ENCODE peak calls at places on chromosomes 4 and X, in nine cellular contexts. N is hepatocyte, J is Karpas-422, G is fibroblast of lung, X is K562, M is IMR-90, L is endothelial cell of umbilical vein, Z is neural progenitor cell, K is GM12878. F is an unnamed sample.

GRCh38 chr4:81635747-81636146 is 164.0 kb upstream of the RASGEF1B start:
- DNase-seq in J (peak; percentile 75), K (peak; percentile 31), L (no peak), Z (no peak), G (no peak), M (no peak), X (no peak), N (peak; percentile 38), F (no peak)

GRCh38 chrX:139803224-139803623 is 95.3 kb upstream of the MCF2 start:
- DNase-seq in K (no peak), Z (no peak), N (no peak), X (no peak), L (no peak), M (no peak), G (no peak), J (no peak), F (no peak)

GRCh38 chr4:39495446-39496208 is 31.6 kb downstream of the UGDH start:
- DNase-seq in K (no peak), J (no peak), G (peak; percentile 23), Z (no peak), X (no peak), L (no peak), N (no peak), M (peak; percentile 10), F (peak; percentile 69)

GRCh38 chrX:40683245-40683644 is 35.9 kb upstream of the CXorf38 start:
- DNase-seq in G (peak; percentile 6), X (no peak), Z (no peak), J (no peak), M (no peak), K (no peak), L (no peak), N (no peak), F (no peak)

GRCh38 chr4:144757969-144758368 is 112.0 kb downstream of the HHIP start:
- DNase-seq in X (no peak), Z (no peak), M (peak; percentile 16), G (no peak), J (no peak), N (no peak), K (no peak), L (no peak), F (peak; percentile 35)

GRCh38 chr4:174236359-174236758 is 47.1 kb downstream of the FBXO8 start:
- DNase-seq in Z (no peak), X (no peak), J (no peak), K (no peak), G (no peak), N (no peak), L (no peak), M (no peak), F (no peak)

GRCh38 chrX:103338663-103339062 is 8.6 kb downstream of the TCEAL7 start:
- DNase-seq in K (no peak), Z (no peak), J (no peak), G (no peak), X (no peak), N (no peak), M (no peak), L (no peak), F (no peak)

GRCh38 chr4:86847576-86847975 is 1.6 kb downstream of the SLC10A6 start:
- DNase-seq in K (no peak), Z (no peak), J (no peak), M (no peak), G (no peak), X (no peak), N (no peak), L (no peak), F (no peak)

GRCh38 chr4:81724925-81725329 is 253.2 kb upstream of the RASGEF1B start:
- DNase-seq in J (no peak), G (no peak), M (no peak), Z (peak; percentile 15), L (no peak), N (peak; percentile 84), K (peak; percentile 3), X (peak; percentile 23), F (peak; percentile 57)

GRCh38 chr4:128787509-128788311 is 21.8 kb upstream of the JADE1 start:
- DNase-seq in Z (no peak), J (no peak), N (no peak), K (no peak), M (peak; percentile 74), X (peak; percentile 32), G (peak; percentile 50), L (no peak), F (no peak)

GRCh38 chr4:21811576-21811975 is 137.0 kb downstream of the KCNIP4 start:
- DNase-seq in L (peak; percentile 22), Z (no peak), M (no peak), N (no peak), K (no peak), J (no peak), G (peak; percentile 70), X (no peak), F (no peak)

GRCh38 chr4:147725673-147726072 is 6.2 kb upstream of the ARHGAP10 start:
- DNase-seq in Z (no peak), J (no peak), X (no peak), L (no peak), K (no peak), N (no peak), G (peak; percentile 29), M (peak; percentile 75), F (peak; percentile 64)

GRCh38 chrX:140672840-140673731 is 36.5 kb upstream of the LINC00632 start:
- DNase-seq in L (no peak), G (no peak), N (peak; percentile 26), Z (no peak), K (no peak), J (no peak), M (no peak), X (no peak), F (no peak)

GRCh38 chrX:71941145-71941544 is 30.5 kb downstream of the NHSL2 start:
- DNase-seq in K (no peak), X (no peak), M (peak; percentile 49), N (no peak), L (no peak), Z (no peak), G (peak; percentile 53), J (no peak), F (no peak)
- H3K9me3 ChIP-seq in K (no peaks in the 10 kb centered on the region), X (no peaks in the 10 kb centered on the region), M (no peaks in the 10 kb centered on the region), N (no peaks in the 10 kb centered on the region), L (no peaks in the 10 kb centered on the region), Z (no peaks in the 10 kb centered on the region), G (no peaks in the 10 kb centered on the region), J (no peaks in the 10 kb centered on the region), F (no peaks in the 10 kb centered on the region)

GRCh38 chr4:102535398-102536082 is 34.4 kb downstream of the NFKB1 start:
- DNase-seq in K (no peak), J (peak; percentile 46), L (no peak), M (peak; percentile 75), Z (no peak), X (no peak), N (no peak), G (peak; percentile 84), F (peak; percentile 61)

GRCh38 chr4:102533916-102534315 is 32.8 kb downstream of the NFKB1 start:
- DNase-seq in J (no peak), K (no peak), L (no peak), M (no peak), G (no peak), N (no peak), Z (no peak), X (no peak), F (no peak)

GRCh38 chr4:102534845-102535244 is 33.7 kb downstream of the NFKB1 start:
- DNase-seq in X (no peak), L (no peak), M (no peak), G (no peak), Z (no peak), J (no peak), N (no peak), K (no peak), F (no peak)

GRCh38 chr4:102531441-102531840 is 30.3 kb downstream of the NFKB1 start:
- DNase-seq in Z (no peak), X (no peak), N (no peak), K (no peak), M (peak; percentile 25), L (no peak), J (no peak), G (peak; percentile 66), F (no peak)

GRCh38 chr4:102533348-102533747 is 32.2 kb downstream of the NFKB1 start:
- DNase-seq in J (no peak), X (no peak), G (no peak), K (no peak), L (no peak), N (no peak), M (no peak), Z (no peak), F (no peak)
- H4K20me1 ChIP-seq in J (no peaks in the 10 kb centered on the region), X (no peaks in the 10 kb centered on the region), G (no peaks in the 10 kb centered on the region), K (no peaks in the 10 kb centered on the region), L (no peaks in the 10 kb centered on the region), N (no peaks in the 10 kb centered on the region), M (no peaks in the 10 kb centered on the region), Z (no peaks in the 10 kb centered on the region), F (no peaks in the 10 kb centered on the region)

GRCh38 chr4:14315129-14315528 is 687.2 kb upstream of the CPEB2 start:
- DNase-seq in N (no peak), L (no peak), J (no peak), G (no peak), K (no peak), Z (no peak), M (no peak), X (no peak), F (no peak)
- H3K9me3 ChIP-seq in N (no peaks in the 10 kb centered on the region), L (peaks cover 2% of the 10 kb centered on the region), J (no peaks in the 10 kb centered on the region), G (no peaks in the 10 kb centered on the region), K (no peaks in the 10 kb centered on the region), Z (no peaks in the 10 kb centered on the region), M (peaks cover 2% of the 10 kb centered on the region), X (no peaks in the 10 kb centered on the region), F (no peaks in the 10 kb centered on the region)

DNA sequence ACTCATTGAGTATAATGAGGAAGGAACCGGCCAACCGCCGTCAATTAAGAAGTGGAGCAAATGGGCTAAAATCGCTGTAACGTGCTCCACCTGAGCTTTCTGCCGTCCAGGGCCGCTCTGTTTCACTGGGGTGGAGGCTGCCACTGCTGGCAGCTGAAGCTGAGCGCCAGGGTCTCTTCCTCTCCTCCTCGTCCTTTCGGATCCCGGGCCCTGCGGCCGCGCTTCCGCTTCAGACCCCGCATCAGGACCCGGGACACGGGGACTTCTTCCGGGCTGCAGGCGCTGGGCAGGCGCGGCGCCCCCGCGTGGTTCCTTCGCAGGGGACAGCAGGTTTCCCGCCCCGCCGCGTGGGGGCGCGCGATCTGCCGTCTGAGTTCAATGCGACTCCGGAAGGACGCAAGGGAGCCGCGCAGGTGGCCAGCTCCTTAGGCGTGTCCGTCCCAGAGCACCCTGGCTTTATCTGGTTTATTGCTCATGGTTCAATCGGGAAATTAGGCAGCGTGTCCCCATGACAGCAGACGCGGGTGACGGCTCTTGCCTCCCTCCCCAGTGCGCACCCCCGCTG is 519.8 kb downstream of the TRIML1 start:
- DNase-seq in X (no peak), J (no peak), M (no peak), G (no peak), L (no peak), K (no peak), N (no peak), Z (no peak), F (no peak)
- H4K20me1 ChIP-seq in X (no peaks in the 10 kb centered on the region), J (no peaks in the 10 kb centered on the region), M (no peaks in the 10 kb centered on the region), G (no peaks in the 10 kb centered on the region), L (no peaks in the 10 kb centered on the region), K (no peaks in the 10 kb centered on the region), N (no peaks in the 10 kb centered on the region), Z (no peaks in the 10 kb centered on the region), F (no peaks in the 10 kb centered on the region)

GRCh38 chr4:171031338-171031737 is 781.9 kb upstream of the GALNTL6 start:
- DNase-seq in L (no peak), M (no peak), J (no peak), G (no peak), N (no peak), X (no peak), Z (no peak), K (no peak), F (no peak)

GRCh38 chr4:171035909-171036308 is 777.3 kb upstream of the GALNTL6 start:
- DNase-seq in M (no peak), X (no peak), K (no peak), Z (no peak), L (no peak), J (no peak), G (no peak), N (no peak), F (no peak)
- H3K9me3 ChIP-seq in M (peaks cover 2% of the 10 kb centered on the region), X (no peaks in the 10 kb centered on the region), K (no peaks in the 10 kb centered on the region), Z (no peaks in the 10 kb centered on the region), L (peaks cover 5% of the 10 kb centered on the region), J (no peaks in the 10 kb centered on the region), G (no peaks in the 10 kb centered on the region), N (no peaks in the 10 kb centered on the region), F (no peaks in the 10 kb centered on the region)

F was measured in mammary epithelial cell.